ENCODE peak calls at places on chromosomes 7 and 10, in nine cellular contexts. J, K, B, Z, H, W, R, V and P are unnamed samples.

GRCh38 chr7:116500071-116500853 is 724 bp downstream of the CAV2 start:
- DNase-seq in J (no peak), K (no peak), B (peak; percentile 56), Z (peak; percentile 54), H (no peak), W (no peak), R (peak; percentile 19), V (peak; percentile 37), P (no peak)

GRCh38 chr10:64067859-64068258 is 546.7 kb downstream of the REEP3 start:
- DNase-seq in J (no peak), K (no peak), B (no peak), Z (no peak), H (no peak), W (no peak), R (no peak), V (no peak), P (no peak)

GRCh38 chr10:102113956-102114857 is 6.0 kb downstream of the LDB1 start:
- DNase-seq in J (no peak), K (no peak), B (peak; percentile 28), Z (peak; percentile 35), H (no peak), W (no peak), R (peak; percentile 61), V (peak; percentile 35), P (peak; percentile 33)

GRCh38 chr10:76010703-76011102 is 579.3 kb downstream of the LRMDA start:
- DNase-seq in J (no peak), K (no peak), B (no peak), Z (no peak), H (no peak), W (no peak), R (peak; percentile 58), V (no peak), P (no peak)

GRCh38 chr7:109926738-109927137 is 1164.2 kb upstream of the LRRN3 start:
- DNase-seq in J (no peak), K (no peak), B (no peak), Z (no peak), H (no peak), W (no peak), R (peak; percentile 37), V (no peak), P (no peak)

GRCh38 chr10:49585387-49585786 is 24.7 kb upstream of the SLC18A3 start:
- DNase-seq in J (no peak), K (no peak), B (no peak), Z (peak; percentile 77), H (no peak), W (no peak), R (no peak), V (no peak), P (no peak)

GRCh38 chr7:4659551-4660286 is 22.4 kb upstream of the FOXK1 start:
- DNase-seq in J (no peak), K (peak; percentile 42), B (no peak), Z (no peak), H (no peak), W (peak; percentile 57), R (no peak), V (no peak), P (peak; percentile 41)

GRCh38 chr7:30900053-30900452 is 11.6 kb upstream of the AQP1 start:
- DNase-seq in J (no peak), K (no peak), B (no peak), Z (peak; percentile 41), H (no peak), W (no peak), R (no peak), V (no peak), P (no peak)

GRCh38 chr7:100865372-100865911 is 1.7 kb upstream of the TRIP6 start:
- DNase-seq in J (no peak), K (peak; percentile 20), B (no peak), Z (peak; percentile 57), H (no peak), W (no peak), R (peak; percentile 39), V (no peak), P (no peak)

GRCh38 chr10:11395581-11396310 is 215.7 kb downstream of the USP6NL start:
- DNase-seq in J (no peak), K (no peak), B (no peak), Z (no peak), H (no peak), W (no peak), R (no peak), V (no peak), P (no peak)

GRCh38 chr7:95586951-95587301 is 9.4 kb downstream of the PDK4 start:
- DNase-seq in J (no peak), K (no peak), B (no peak), Z (no peak), H (no peak), W (no peak), R (no peak), V (no peak), P (no peak)

GRCh38 chr7:43619213-43620012 is 36.5 kb downstream of the STK17A start:
- DNase-seq in J (no peak), K (no peak), B (no peak), Z (peak; percentile 52), H (no peak), W (no peak), R (no peak), V (no peak), P (no peak)

GRCh38 chr7:47377741-47378140 is 204.2 kb downstream of the TNS3 start:
- DNase-seq in J (no peak), K (no peak), B (no peak), Z (no peak), H (no peak), W (no peak), R (no peak), V (no peak), P (no peak)

GRCh38 chr10:47040681-47041080 is 129.5 kb downstream of the PTPN20 start:
- DNase-seq in J (no peak), K (no peak), B (no peak), Z (no peak), H (no peak), W (no peak), R (no peak), V (no peak), P (no peak)